ENCODE peak calls at places on chromosomes 11 and 22, in eight cellular contexts. One of them, this sample, is unnamed. For H3K27me3, the result is how much of the 10 kb centered on the place peaks cover.

GRCh38 chr11:122803306-122803705 is 35.0 kb upstream of the CRTAM start:
- DNase-seq in H7: no peak
- DNase-seq in tibial artery: no peak
- DNase-seq in naive thymus-derived CD4-positive, alpha-beta T cell: no peak
- DNase-seq in HL-60: no peak
- DNase-seq in endothelial cell of umbilical vein: no peak
- DNase-seq in sigmoid colon: no peak
- DNase-seq in CD8-positive, alpha-beta memory T cell: no peak
- DNase-seq in this sample: no peak

GRCh38 chr11:130206141-130206540 is 46.6 kb downstream of the ST14 start:
- DNase-seq in H7: peak
- DNase-seq in CD8-positive, alpha-beta memory T cell: no peak
- DNase-seq in endothelial cell of umbilical vein: no peak
- DNase-seq in naive thymus-derived CD4-positive, alpha-beta T cell: no peak
- DNase-seq in tibial artery: no peak
- DNase-seq in HL-60: no peak
- DNase-seq in sigmoid colon: peak
- DNase-seq in this sample: no peak

GRCh38 chr11:45385844-45386243 is 99.7 kb upstream of the SYT13 start:
- DNase-seq in naive thymus-derived CD4-positive, alpha-beta T cell: no peak
- DNase-seq in CD8-positive, alpha-beta memory T cell: peak
- DNase-seq in H7: no peak
- DNase-seq in HL-60: no peak
- DNase-seq in tibial artery: no peak
- DNase-seq in endothelial cell of umbilical vein: no peak
- DNase-seq in sigmoid colon: no peak
- DNase-seq in this sample: no peak

GRCh38 chr22:20060700-20061480 is 19.2 kb upstream of the DGCR8 start:
- DNase-seq in tibial artery: no peak
- DNase-seq in HL-60: no peak
- DNase-seq in CD8-positive, alpha-beta memory T cell: no peak
- DNase-seq in endothelial cell of umbilical vein: no peak
- DNase-seq in naive thymus-derived CD4-positive, alpha-beta T cell: no peak
- DNase-seq in sigmoid colon: no peak
- DNase-seq in H7: peak
- DNase-seq in this sample: no peak

GRCh38 chr22:26416670-26417270 is 12.3 kb upstream of the ASPHD2 start:
- DNase-seq in H7: peak
- DNase-seq in CD8-positive, alpha-beta memory T cell: no peak
- DNase-seq in tibial artery: no peak
- DNase-seq in sigmoid colon: no peak
- DNase-seq in HL-60: no peak
- DNase-seq in naive thymus-derived CD4-positive, alpha-beta T cell: no peak
- DNase-seq in endothelial cell of umbilical vein: no peak
- DNase-seq in this sample: no peak

GRCh38 chr11:94922675-94923347 is 50.5 kb downstream of the CWC15 start:
- DNase-seq in H7: no peak
- DNase-seq in CD8-positive, alpha-beta memory T cell: no peak
- DNase-seq in HL-60: peak
- DNase-seq in naive thymus-derived CD4-positive, alpha-beta T cell: no peak
- DNase-seq in tibial artery: no peak
- DNase-seq in sigmoid colon: no peak
- DNase-seq in endothelial cell of umbilical vein: no peak
- DNase-seq in this sample: no peak

GRCh38 chr11:59713745-59714144 is at the start of gene OR10V1:
- DNase-seq in tibial artery: no peak
- DNase-seq in HL-60: no peak
- DNase-seq in H7: no peak
- DNase-seq in CD8-positive, alpha-beta memory T cell: no peak
- DNase-seq in endothelial cell of umbilical vein: no peak
- DNase-seq in sigmoid colon: no peak
- DNase-seq in naive thymus-derived CD4-positive, alpha-beta T cell: no peak
- DNase-seq in this sample: no peak

GRCh38 chr11:74208507-74208906 is 37.4 kb downstream of the PPME1 start:
- DNase-seq in endothelial cell of umbilical vein: no peak
- DNase-seq in tibial artery: no peak
- DNase-seq in CD8-positive, alpha-beta memory T cell: no peak
- DNase-seq in naive thymus-derived CD4-positive, alpha-beta T cell: no peak
- DNase-seq in H7: no peak
- DNase-seq in HL-60: no peak
- DNase-seq in sigmoid colon: no peak
- DNase-seq in this sample: no peak

GRCh38 chr11:10623797-10624761 is 55.6 kb upstream of the LYVE1 start:
- DNase-seq in H7: peak
- DNase-seq in naive thymus-derived CD4-positive, alpha-beta T cell: no peak
- DNase-seq in CD8-positive, alpha-beta memory T cell: no peak
- DNase-seq in endothelial cell of umbilical vein: no peak
- DNase-seq in sigmoid colon: peak
- DNase-seq in HL-60: peak
- DNase-seq in tibial artery: no peak
- DNase-seq in this sample: no peak

GRCh38 chr11:130636672-130637463 is 188.4 kb downstream of the ADAMTS15 start:
- DNase-seq in naive thymus-derived CD4-positive, alpha-beta T cell: no peak
- DNase-seq in tibial artery: no peak
- DNase-seq in CD8-positive, alpha-beta memory T cell: no peak
- DNase-seq in HL-60: no peak
- DNase-seq in H7: no peak
- DNase-seq in sigmoid colon: no peak
- DNase-seq in endothelial cell of umbilical vein: peak
- DNase-seq in this sample: no peak

DNA sequence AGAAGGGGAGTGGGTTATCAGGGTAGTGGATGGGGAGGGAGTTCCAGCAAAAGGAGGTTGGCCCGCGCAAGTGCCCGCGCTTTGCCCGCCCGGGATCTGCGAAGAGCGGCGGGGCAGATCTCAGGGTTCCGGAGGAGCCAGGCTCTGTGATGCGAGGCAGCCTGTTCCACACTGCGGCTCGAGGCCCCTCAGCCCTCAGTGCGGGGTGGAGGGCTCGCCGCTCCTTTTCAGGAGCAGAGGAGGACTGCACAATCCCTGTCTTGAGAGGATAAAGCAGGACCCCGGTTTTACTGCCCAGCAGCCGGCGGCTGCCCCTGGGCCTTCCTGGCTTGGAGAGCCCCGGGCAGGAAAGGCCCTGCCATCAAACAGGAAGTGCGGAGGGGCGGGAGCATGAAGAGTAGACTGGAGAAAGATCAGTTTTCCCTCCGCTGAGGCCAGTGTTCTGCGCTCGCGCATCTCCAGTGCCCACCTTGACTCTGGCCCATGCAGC is 6.2 kb downstream of the SLC6A5 start:
- DNase-seq in sigmoid colon: no peak
- DNase-seq in naive thymus-derived CD4-positive, alpha-beta T cell: no peak
- DNase-seq in endothelial cell of umbilical vein: no peak
- DNase-seq in CD8-positive, alpha-beta memory T cell: no peak
- DNase-seq in H7: no peak
- DNase-seq in HL-60: no peak
- DNase-seq in tibial artery: no peak
- DNase-seq in this sample: no peak
- H3K27me3 ChIP-seq in sigmoid colon: under half
- H3K27me3 ChIP-seq in naive thymus-derived CD4-positive, alpha-beta T cell: under half
- H3K27me3 ChIP-seq in endothelial cell of umbilical vein: half or more
- H3K27me3 ChIP-seq in CD8-positive, alpha-beta memory T cell: under half
- H3K27me3 ChIP-seq in H7: under half
- H3K27me3 ChIP-seq in HL-60: half or more
- H3K27me3 ChIP-seq in tibial artery: under half
- H3K27me3 ChIP-seq in this sample: half or more

GRCh38 chr11:125446279-125446678 is 49.8 kb downstream of the FEZ1 start:
- DNase-seq in CD8-positive, alpha-beta memory T cell: no peak
- DNase-seq in naive thymus-derived CD4-positive, alpha-beta T cell: no peak
- DNase-seq in H7: no peak
- DNase-seq in endothelial cell of umbilical vein: no peak
- DNase-seq in tibial artery: no peak
- DNase-seq in sigmoid colon: no peak
- DNase-seq in HL-60: no peak
- DNase-seq in this sample: no peak

GRCh38 chr11:125449586-125449985 is 46.5 kb downstream of the FEZ1 start:
- DNase-seq in H7: no peak
- DNase-seq in endothelial cell of umbilical vein: no peak
- DNase-seq in tibial artery: no peak
- DNase-seq in HL-60: no peak
- DNase-seq in CD8-positive, alpha-beta memory T cell: no peak
- DNase-seq in naive thymus-derived CD4-positive, alpha-beta T cell: no peak
- DNase-seq in sigmoid colon: no peak
- DNase-seq in this sample: no peak

GRCh38 chr11:125445731-125446130 is 50.3 kb downstream of the FEZ1 start:
- DNase-seq in sigmoid colon: peak
- DNase-seq in H7: no peak
- DNase-seq in tibial artery: no peak
- DNase-seq in HL-60: no peak
- DNase-seq in naive thymus-derived CD4-positive, alpha-beta T cell: no peak
- DNase-seq in endothelial cell of umbilical vein: no peak
- DNase-seq in CD8-positive, alpha-beta memory T cell: no peak
- DNase-seq in this sample: no peak

GRCh38 chr11:125451400-125452124 is 44.5 kb downstream of the FEZ1 start:
- DNase-seq in CD8-positive, alpha-beta memory T cell: no peak
- DNase-seq in endothelial cell of umbilical vein: peak
- DNase-seq in H7: peak
- DNase-seq in sigmoid colon: peak
- DNase-seq in tibial artery: peak
- DNase-seq in naive thymus-derived CD4-positive, alpha-beta T cell: no peak
- DNase-seq in HL-60: no peak
- DNase-seq in this sample: peak

DNA sequence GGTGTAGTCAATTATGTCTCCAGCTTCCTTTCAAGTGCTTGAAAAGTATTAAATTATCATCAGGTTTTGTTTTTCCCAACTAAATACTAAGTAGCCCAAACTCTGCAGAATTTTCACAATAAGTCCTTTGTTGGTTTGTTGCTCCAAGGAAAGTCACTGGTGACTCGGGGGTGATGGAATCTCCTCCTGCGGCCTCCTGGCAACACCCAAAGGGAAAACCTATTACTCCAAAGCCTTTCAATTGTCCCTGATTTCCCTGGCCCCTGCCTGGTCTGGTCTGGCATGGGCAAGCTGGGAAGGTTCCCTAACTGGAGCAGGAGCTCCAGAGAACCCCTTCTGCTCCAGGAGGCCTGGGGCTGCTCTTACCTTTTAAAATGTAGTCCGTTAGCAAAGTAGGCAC is 47.9 kb downstream of the FEZ1 start:
- DNase-seq in HL-60: no peak
- DNase-seq in sigmoid colon: peak
- DNase-seq in H7: no peak
- DNase-seq in CD8-positive, alpha-beta memory T cell: no peak
- DNase-seq in tibial artery: no peak
- DNase-seq in naive thymus-derived CD4-positive, alpha-beta T cell: no peak
- DNase-seq in endothelial cell of umbilical vein: no peak
- DNase-seq in this sample: no peak
- H3K27me3 ChIP-seq in HL-60: under half
- H3K27me3 ChIP-seq in sigmoid colon: under half
- H3K27me3 ChIP-seq in H7: under half
- H3K27me3 ChIP-seq in CD8-positive, alpha-beta memory T cell: under half
- H3K27me3 ChIP-seq in tibial artery: under half
- H3K27me3 ChIP-seq in naive thymus-derived CD4-positive, alpha-beta T cell: under half
- H3K27me3 ChIP-seq in endothelial cell of umbilical vein: under half
- H3K27me3 ChIP-seq in this sample: under half

GRCh38 chr22:22226448-22227187 is 18.0 kb upstream of the VPREB1 start:
- DNase-seq in sigmoid colon: no peak
- DNase-seq in HL-60: no peak
- DNase-seq in H7: no peak
- DNase-seq in endothelial cell of umbilical vein: no peak
- DNase-seq in tibial artery: no peak
- DNase-seq in naive thymus-derived CD4-positive, alpha-beta T cell: no peak
- DNase-seq in CD8-positive, alpha-beta memory T cell: no peak
- DNase-seq in this sample: no peak
- H3K27me3 ChIP-seq in sigmoid colon: under half
- H3K27me3 ChIP-seq in HL-60: under half
- H3K27me3 ChIP-seq in H7: half or more
- H3K27me3 ChIP-seq in endothelial cell of umbilical vein: under half
- H3K27me3 ChIP-seq in tibial artery: under half
- H3K27me3 ChIP-seq in naive thymus-derived CD4-positive, alpha-beta T cell: under half
- H3K27me3 ChIP-seq in CD8-positive, alpha-beta memory T cell: under half
- H3K27me3 ChIP-seq in this sample: under half

GRCh38 chr22:49473286-49473685 is 354.4 kb downstream of the BRD1 start:
- DNase-seq in H7: no peak
- DNase-seq in tibial artery: no peak
- DNase-seq in sigmoid colon: no peak
- DNase-seq in HL-60: no peak
- DNase-seq in endothelial cell of umbilical vein: no peak
- DNase-seq in naive thymus-derived CD4-positive, alpha-beta T cell: no peak
- DNase-seq in CD8-positive, alpha-beta memory T cell: no peak
- DNase-seq in this sample: no peak

GRCh38 chr22:49475253-49475652 is 352.4 kb downstream of the BRD1 start:
- DNase-seq in CD8-positive, alpha-beta memory T cell: no peak
- DNase-seq in endothelial cell of umbilical vein: no peak
- DNase-seq in naive thymus-derived CD4-positive, alpha-beta T cell: no peak
- DNase-seq in H7: no peak
- DNase-seq in tibial artery: no peak
- DNase-seq in HL-60: no peak
- DNase-seq in sigmoid colon: no peak
- DNase-seq in this sample: no peak

GRCh38 chr22:49476800-49477400 is 350.8 kb downstream of the BRD1 start:
- DNase-seq in naive thymus-derived CD4-positive, alpha-beta T cell: no peak
- DNase-seq in HL-60: no peak
- DNase-seq in endothelial cell of umbilical vein: no peak
- DNase-seq in CD8-positive, alpha-beta memory T cell: no peak
- DNase-seq in tibial artery: no peak
- DNase-seq in sigmoid colon: no peak
- DNase-seq in H7: no peak
- DNase-seq in this sample: no peak

GRCh38 chr22:49479566-49479965 is 348.1 kb downstream of the BRD1 start:
- DNase-seq in naive thymus-derived CD4-positive, alpha-beta T cell: no peak
- DNase-seq in sigmoid colon: no peak
- DNase-seq in CD8-positive, alpha-beta memory T cell: no peak
- DNase-seq in endothelial cell of umbilical vein: no peak
- DNase-seq in HL-60: no peak
- DNase-seq in H7: no peak
- DNase-seq in tibial artery: no peak
- DNase-seq in this sample: no peak

GRCh38 chr22:49476176-49476575 is 351.5 kb downstream of the BRD1 start:
- DNase-seq in tibial artery: no peak
- DNase-seq in endothelial cell of umbilical vein: no peak
- DNase-seq in naive thymus-derived CD4-positive, alpha-beta T cell: no peak
- DNase-seq in sigmoid colon: no peak
- DNase-seq in H7: no peak
- DNase-seq in HL-60: no peak
- DNase-seq in CD8-positive, alpha-beta memory T cell: no peak
- DNase-seq in this sample: no peak
- H3K27me3 ChIP-seq in tibial artery: under half
- H3K27me3 ChIP-seq in endothelial cell of umbilical vein: under half
- H3K27me3 ChIP-seq in naive thymus-derived CD4-positive, alpha-beta T cell: under half
- H3K27me3 ChIP-seq in sigmoid colon: under half
- H3K27me3 ChIP-seq in H7: under half
- H3K27me3 ChIP-seq in HL-60: under half
- H3K27me3 ChIP-seq in CD8-positive, alpha-beta memory T cell: under half
- H3K27me3 ChIP-seq in this sample: under half

GRCh38 chr11:20256925-20257324 is 96.7 kb upstream of the DBX1 start:
- DNase-seq in HL-60: no peak
- DNase-seq in naive thymus-derived CD4-positive, alpha-beta T cell: no peak
- DNase-seq in endothelial cell of umbilical vein: no peak
- DNase-seq in H7: no peak
- DNase-seq in sigmoid colon: no peak
- DNase-seq in CD8-positive, alpha-beta memory T cell: no peak
- DNase-seq in tibial artery: no peak
- DNase-seq in this sample: no peak
- H3K27me3 ChIP-seq in HL-60: under half
- H3K27me3 ChIP-seq in naive thymus-derived CD4-positive, alpha-beta T cell: under half
- H3K27me3 ChIP-seq in endothelial cell of umbilical vein: under half
- H3K27me3 ChIP-seq in H7: under half
- H3K27me3 ChIP-seq in sigmoid colon: under half
- H3K27me3 ChIP-seq in CD8-positive, alpha-beta memory T cell: under half
- H3K27me3 ChIP-seq in tibial artery: under half
- H3K27me3 ChIP-seq in this sample: under half